ENCODE peak calls at places on chromosomes 4 and X, in four cellular contexts. R is esophagus muscularis mucosa, O is tibial nerve, J is heart right ventricle. K is an unnamed sample. For H3K36me3, the result is how much of the 10 kb centered on the place peaks cover.

GRCh38 chrX:148649145-148649645 is 148.8 kb downstream of the AFF2 start:
- DNase-seq in R (no peak), O (no peak), J (no peak), K (no peak)

GRCh38 chr4:15470149-15470520 is 453 bp downstream of the CC2D2A start:
- DNase-seq in R (no peak), O (no peak), J (no peak), K (no peak)

GRCh38 chr4:83947811-83948210 is 411.9 kb downstream of the GPAT3 start:
- DNase-seq in R (no peak), O (no peak), J (no peak), K (no peak)

GRCh38 chr4:153735901-153736461 is 23.8 kb downstream of the RNF175 start:
- DNase-seq in R (no peak), O (no peak), J (no peak), K (no peak)

GRCh38 chr4:184345573-184345922 is 127.9 kb upstream of the ENPP6 start:
- DNase-seq in R (no peak), O (peak), J (peak), K (no peak)

GRCh38 chr4:53459548-53459947 is 82.1 kb downstream of the FIP1L1 start:
- DNase-seq in R (no peak), O (no peak), J (no peak), K (no peak)

GRCh38 chr4:76964769-76965168 is 15.2 kb downstream of the SEPTIN11 start:
- DNase-seq in R (no peak), O (no peak), J (no peak), K (no peak)

GRCh38 chrX:11196476-11196875 is 85.3 kb downstream of the HCCS start:
- DNase-seq in R (no peak), O (no peak), J (no peak), K (no peak)

DNA sequence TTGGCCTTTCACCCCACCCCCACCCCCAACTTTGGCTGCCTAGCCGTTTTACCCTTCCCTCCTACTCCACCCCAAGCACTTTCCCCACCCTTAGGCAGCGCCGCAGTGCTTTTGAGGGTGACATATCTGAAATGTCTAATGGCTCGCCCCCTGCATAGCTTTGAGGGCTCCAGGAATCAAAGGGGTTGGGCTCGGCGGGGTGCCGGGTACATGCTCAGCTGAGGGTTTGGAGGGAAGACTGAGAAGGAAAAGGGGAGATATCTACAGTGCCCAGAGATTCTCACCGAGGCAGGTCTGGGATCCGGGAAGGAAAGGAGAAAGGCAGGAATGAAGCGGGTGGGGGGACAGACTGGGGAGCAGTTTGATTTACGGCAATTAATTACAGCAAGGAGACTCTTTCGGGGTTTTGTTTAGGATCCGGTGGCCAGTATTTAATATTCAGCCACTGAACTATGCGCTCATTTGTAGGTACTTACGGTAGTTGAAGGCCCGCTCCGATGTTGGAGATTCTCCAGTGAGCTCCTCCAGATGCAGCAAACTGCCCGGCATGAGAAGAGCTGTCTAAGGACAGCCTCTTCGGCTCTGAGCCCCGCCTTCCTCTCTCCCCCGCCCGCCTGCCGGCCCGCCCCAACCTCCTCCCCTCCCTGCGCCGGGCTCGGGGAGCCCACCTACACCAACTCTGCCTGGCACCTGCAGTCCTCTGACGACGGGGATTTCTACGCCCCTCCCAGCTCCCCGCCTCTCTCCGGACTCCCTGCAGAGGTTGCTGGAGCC is at the start of gene IGSF1:
- DNase-seq in R (no peak), O (no peak), J (peak), K (no peak)
- H3K27ac ChIP-seq in R (no peak), O (no peak), J (no peak), K (no peak)

DNA sequence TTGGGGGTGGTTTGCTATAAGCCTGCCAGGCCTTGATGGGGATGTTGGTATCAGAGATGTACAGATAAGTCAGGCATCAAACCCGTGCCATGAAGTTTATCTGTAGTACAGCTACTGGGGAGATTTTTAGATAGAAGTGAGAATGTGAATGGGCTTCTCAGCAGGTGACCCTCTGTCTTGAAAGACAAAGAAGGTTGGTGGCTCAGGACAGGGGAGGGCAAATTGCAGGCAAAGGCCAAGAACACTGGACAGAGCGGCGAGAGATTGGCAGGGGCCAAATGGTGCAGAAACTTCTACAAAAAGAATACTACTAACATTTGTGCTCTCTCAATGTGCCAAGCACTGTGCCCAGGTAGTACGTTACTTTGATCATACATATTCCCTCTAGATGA is 1.9 kb upstream of the PIM2 start:
- DNase-seq in R (no peak), O (no peak), J (no peak), K (no peak)
- H3K36me3 ChIP-seq in R (under half), O (under half), J (under half), K (under half)

GRCh38 chr4:105594094-105595010 is 41.9 kb downstream of the ARHGEF38 start:
- DNase-seq in R (no peak), O (no peak), J (no peak), K (no peak)
- H3K27ac ChIP-seq in R (no peak), O (no peak), J (no peak), K (peak)

GRCh38 chr4:6795821-6796220 is 13.3 kb downstream of the KIAA0232 start:
- DNase-seq in R (no peak), O (no peak), J (no peak), K (no peak)
- H3K36me3 ChIP-seq in R (under half), O (under half), J (under half), K (under half)

GRCh38 chrX:2395261-2395850 is 105.4 kb downstream of the DHRSX start:
- DNase-seq in R (no peak), O (no peak), J (no peak), K (no peak)
- H3K27ac ChIP-seq in R (no peak), O (no peak), J (no peak), K (no peak)

GRCh38 chr4:82851902-82852750 is 38.8 kb downstream of the SEC31A start:
- DNase-seq in R (no peak), O (no peak), J (no peak), K (no peak)

GRCh38 chr4:82851318-82851717 is 39.6 kb downstream of the SEC31A start:
- DNase-seq in R (no peak), O (no peak), J (no peak), K (no peak)

GRCh38 chr4:82852751-82853053 is 38.3 kb downstream of the SEC31A start:
- DNase-seq in R (no peak), O (no peak), J (no peak), K (no peak)

GRCh38 chr4:82848706-82849105 is 42.2 kb downstream of the SEC31A start:
- DNase-seq in R (no peak), O (no peak), J (no peak), K (no peak)

DNA sequence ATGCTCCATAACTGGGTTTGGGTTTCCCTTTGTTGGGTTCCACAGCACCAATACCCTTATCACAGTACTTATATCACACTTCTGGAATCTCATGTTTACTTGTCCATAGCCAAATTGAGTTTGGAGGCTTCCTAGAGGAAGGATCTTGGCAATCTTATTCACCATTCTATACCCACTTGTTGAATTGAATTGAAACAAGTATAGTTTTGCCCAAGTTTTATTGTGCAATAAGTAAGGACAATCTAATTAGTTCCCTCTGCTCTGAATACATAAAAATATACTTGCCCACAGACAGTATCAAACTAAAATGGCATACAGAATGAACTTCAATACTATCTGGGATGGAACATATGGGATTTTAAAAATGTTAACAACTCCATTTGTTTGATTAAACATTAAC is 40.3 kb downstream of the SEC31A start:
- DNase-seq in R (no peak), O (no peak), J (no peak), K (no peak)
- H3K36me3 ChIP-seq in R (half or more), O (under half), J (half or more), K (half or more)

DNA sequence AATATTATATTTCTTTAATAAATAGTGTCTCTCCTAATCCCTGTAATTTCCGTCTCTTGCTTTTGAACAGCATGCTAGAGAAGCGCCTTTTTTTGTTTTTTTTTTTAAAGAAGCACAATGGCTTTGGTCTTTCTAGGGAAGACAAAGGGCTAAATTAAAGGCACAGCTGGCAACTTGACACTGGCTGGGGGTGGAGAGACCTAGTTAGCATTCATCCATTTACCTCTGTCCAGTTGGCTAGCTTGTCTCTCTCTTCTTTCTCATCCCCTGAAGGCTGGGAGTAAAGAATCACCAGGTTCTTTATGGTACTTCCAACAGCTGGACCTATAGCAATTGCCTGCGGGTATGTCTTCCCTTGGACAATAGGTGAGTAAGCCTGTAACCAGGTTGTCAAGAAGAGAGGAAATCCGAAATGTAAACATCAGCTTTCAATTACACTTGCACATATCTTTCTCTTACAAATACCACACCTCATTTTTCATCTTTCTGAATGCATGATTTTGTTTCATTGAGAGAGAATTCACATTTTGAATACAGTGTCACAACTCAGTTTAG is 178.4 kb upstream of the GPR101 start:
- DNase-seq in R (no peak), O (no peak), J (no peak), K (no peak)
- H3K27ac ChIP-seq in R (no peak), O (no peak), J (no peak), K (no peak)

GRCh38 chr4:67615119-67615518 is 56.6 kb downstream of the STAP1 start:
- DNase-seq in R (no peak), O (no peak), J (no peak), K (no peak)
- H3K36me3 ChIP-seq in R (under half), O (under half), J (half or more), K (under half)

GRCh38 chr4:165347647-165348569 is 20.4 kb downstream of the MSMO1 start:
- DNase-seq in R (no peak), O (no peak), J (no peak), K (no peak)
- H3K27ac ChIP-seq in R (no peak), O (no peak), J (no peak), K (no peak)

DNA sequence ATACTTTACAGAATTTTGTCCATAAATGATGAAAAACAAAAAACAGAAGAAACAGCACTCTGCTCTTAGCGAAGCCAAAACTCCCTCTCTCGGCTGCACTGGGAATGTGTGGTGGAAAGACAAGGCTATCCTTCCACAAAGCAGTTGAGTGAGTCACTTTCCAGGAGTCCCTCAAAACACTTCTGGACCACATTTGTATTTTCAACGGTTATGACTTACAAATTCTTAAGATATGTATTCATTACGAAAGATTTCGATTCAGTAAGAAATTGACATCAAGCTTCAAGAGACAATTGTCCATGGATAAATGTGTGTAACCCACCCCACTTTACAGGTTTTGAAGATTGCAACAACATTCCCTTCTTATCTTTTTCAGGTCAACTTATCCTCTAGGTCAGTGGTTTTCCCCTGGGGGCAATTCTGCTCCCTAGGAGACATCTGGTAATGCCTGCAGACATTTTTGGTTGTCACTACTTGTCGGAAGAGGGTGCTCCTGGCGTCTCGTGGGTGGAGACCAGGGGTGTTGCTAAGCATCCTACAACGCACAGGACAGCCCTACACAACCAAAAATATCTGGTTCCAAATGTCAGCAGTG is 66.7 kb upstream of the MTNR1A start:
- DNase-seq in R (peak), O (no peak), J (no peak), K (no peak)
- H3K36me3 ChIP-seq in R (under half), O (under half), J (half or more), K (under half)